ENCODE peak calls at places on chromosomes 11 and 22, in four cellular contexts. V is tibial nerve; I is naive thymus-derived CD4-positive, alpha-beta T cell; C is spleen. P is an unnamed sample.

GRCh38 chr11:126816655-126817054 is 183.9 kb downstream of the KIRREL3 start:
- DNase-seq in V (no peak), I (no peak), C (no peak), P (no peak)

GRCh38 chr22:32123657-32124056 is 35.4 kb downstream of the C22orf42 start:
- DNase-seq in V (no peak), C (no peak), I (no peak), P (peak; percentile 59)

GRCh38 chr11:92417326-92417725 is 192.7 kb downstream of the FAT3 start:
- DNase-seq in I (no peak), V (no peak), C (no peak), P (no peak)

GRCh38 chr11:82996966-82997606 is 74.6 kb downstream of the RAB30 start:
- DNase-seq in C (no peak), V (no peak), I (no peak), P (no peak)

GRCh38 chr11:834371-835316 is 1.9 kb downstream of the CD151 start:
- DNase-seq in I (no peak), V (no peak), C (peak; percentile 78), P (no peak)

GRCh38 chr11:73270089-73270854 is 1.9 kb upstream of the P2RY6 start:
- DNase-seq in V (no peak), C (no peak), I (no peak), P (peak; percentile 37)

GRCh38 chr11:117426297-117426685 is 98.6 kb downstream of the CEP164 start:
- DNase-seq in I (peak; percentile 48), C (peak; percentile 86), V (peak; percentile 59), P (peak; percentile 92)

GRCh38 chr11:11480951-11481350 is 127.9 kb upstream of the CSNK2A3 start:
- DNase-seq in V (no peak), I (no peak), C (no peak), P (no peak)

GRCh38 chr11:112277937-112278336 is 17.3 kb upstream of the PLET1 start:
- DNase-seq in I (no peak), V (no peak), C (no peak), P (no peak)

GRCh38 chr22:34845391-34845790 is 220.6 kb upstream of the ISX start:
- DNase-seq in I (no peak), C (no peak), V (no peak), P (no peak)

GRCh38 chr22:31933816-31934482 is 10.4 kb upstream of the YWHAH start:
- DNase-seq in V (no peak), I (no peak), C (peak; percentile 33), P (no peak)

GRCh38 chr11:122672892-122673291 is 17.4 kb downstream of the UBASH3B start:
- DNase-seq in V (peak; percentile 30), C (no peak), I (no peak), P (no peak)

GRCh38 chr11:7924526-7924925 is 6.5 kb downstream of the OR10A6 start:
- DNase-seq in I (no peak), C (no peak), V (no peak), P (no peak)

GRCh38 chr11:102120006-102120405 is 9.8 kb downstream of the YAP1 start:
- DNase-seq in C (no peak), V (no peak), I (no peak), P (no peak)

GRCh38 chr11:94583885-94584500 is 16.8 kb downstream of the PIWIL4 start:
- DNase-seq in C (no peak), I (no peak), V (no peak), P (no peak)

GRCh38 chr11:83292709-83293435 is 6.7 kb upstream of the CCDC90B start:
- DNase-seq in V (peak; percentile 66), I (peak; percentile 41), C (no peak), P (peak; percentile 37)

GRCh38 chr11:65041206-65042035 is at the start of gene SAC3D1:
- DNase-seq in I (no peak), V (no peak), C (no peak), P (peak; percentile 93)

GRCh38 chr11:2993000-2993330 is 836 bp upstream of the NAP1L4 start:
- DNase-seq in I (no peak), C (no peak), V (no peak), P (no peak)

GRCh38 chr22:39607093-39607492 is 36.5 kb downstream of the CACNA1I start:
- DNase-seq in V (no peak), C (no peak), I (no peak), P (no peak)

GRCh38 chr11:22432331-22433065 is 94.3 kb downstream of the SLC17A6 start:
- DNase-seq in I (no peak), C (peak; percentile 69), V (peak; percentile 17), P (peak; percentile 60)

GRCh38 chr11:1148752-1149180 is 9.0 kb upstream of the MUC5AC start:
- DNase-seq in V (no peak), C (no peak), I (no peak), P (peak; percentile 33)

GRCh38 chr11:13775471-13775870 is 107.0 kb downstream of the FAR1 start:
- DNase-seq in V (no peak), I (no peak), C (no peak), P (no peak)

GRCh38 chr11:13772223-13773046 is 104.0 kb downstream of the FAR1 start:
- DNase-seq in I (peak; percentile 76), V (peak; percentile 18), C (no peak), P (no peak)

GRCh38 chr11:13778345-13778744 is 109.9 kb downstream of the FAR1 start:
- DNase-seq in I (no peak), V (no peak), C (no peak), P (no peak)

GRCh38 chr11:13777341-13777985 is 109.0 kb downstream of the FAR1 start:
- DNase-seq in V (no peak), C (no peak), I (no peak), P (no peak)

DNA sequence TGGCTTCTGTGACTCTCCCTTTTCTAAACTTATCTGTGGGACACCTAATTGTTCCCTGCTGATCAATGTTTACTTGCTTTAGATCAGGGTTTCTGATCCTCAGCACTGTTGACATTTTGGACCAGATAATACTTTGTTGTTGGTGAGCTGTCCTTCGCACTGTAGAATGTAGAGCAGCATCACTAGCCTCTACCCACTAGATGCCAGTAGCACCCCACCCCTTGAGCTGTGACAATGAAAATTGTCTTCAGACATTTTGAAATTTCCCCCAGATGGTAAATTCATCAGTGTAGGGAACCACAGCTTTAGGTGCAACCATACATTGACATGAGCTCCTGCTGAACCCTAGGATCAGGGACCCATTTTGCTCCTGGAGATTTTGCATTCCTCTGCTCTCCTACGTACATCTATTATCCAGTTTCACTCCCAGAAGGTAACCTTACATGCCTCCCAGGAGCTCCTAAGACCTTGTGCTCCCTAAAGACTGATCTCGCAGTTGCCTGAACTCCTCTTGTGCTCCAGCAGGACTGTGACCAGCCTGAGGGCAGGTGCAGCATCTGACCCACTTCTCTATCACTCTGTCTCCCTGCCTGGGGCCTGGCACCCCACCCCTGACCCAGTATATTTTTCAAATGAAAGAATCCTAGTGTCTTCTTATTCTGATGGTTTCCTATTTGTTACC is 107.8 kb downstream of the FAR1 start:
- DNase-seq in C (no peak), I (peak; percentile 37), V (no peak), P (no peak)
- H3K27me3 ChIP-seq in C (peaks cover 9% of the 10 kb centered on the region), I (no peaks in the 10 kb centered on the region), V (no peaks in the 10 kb centered on the region), P (no peaks in the 10 kb centered on the region)

GRCh38 chr11:62882428-62882742 is 1.7 kb downstream of the SLC3A2 start:
- DNase-seq in I (no peak), C (no peak), V (no peak), P (no peak)

GRCh38 chr11:62881579-62882427 is 1.1 kb downstream of the SLC3A2 start:
- DNase-seq in V (peak; percentile 97), C (peak; percentile 96), I (peak; percentile 82), P (no peak)

GRCh38 chr11:62885137-62885536 is 4.4 kb downstream of the SLC3A2 start:
- DNase-seq in I (no peak), V (no peak), C (no peak), P (no peak)

GRCh38 chr11:62882811-62883496 is 2.3 kb downstream of the SLC3A2 start:
- DNase-seq in C (no peak), I (no peak), V (no peak), P (no peak)

DNA sequence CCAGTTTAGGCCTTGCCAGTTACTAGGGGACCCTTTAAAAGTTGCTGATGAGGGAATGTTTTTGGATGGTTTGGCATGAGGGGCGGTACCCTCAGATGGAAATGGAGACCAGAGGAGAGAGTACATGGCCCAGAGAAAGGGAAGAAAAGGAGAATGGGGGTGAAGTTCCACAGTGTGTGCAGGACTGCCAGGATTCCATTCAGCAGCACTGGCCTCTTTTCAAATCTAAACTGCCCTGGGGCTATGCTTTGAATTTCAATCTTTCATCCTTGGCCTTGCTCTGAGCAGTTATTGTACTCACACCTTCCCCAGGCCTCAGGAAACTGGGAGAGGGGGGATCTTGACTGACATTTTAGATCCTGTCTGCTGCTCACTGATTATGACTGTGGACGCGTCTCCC is 3.0 kb downstream of the SLC3A2 start:
- DNase-seq in I (no peak), V (no peak), C (no peak), P (no peak)
- H3K4me3 ChIP-seq in I (no peak overlapping the region), V (peak overlapping the region; percentile 95), C (no peak overlapping the region), P (no peak overlapping the region)

GRCh38 chr11:116107229-116107628 is 603.0 kb upstream of the CADM1 start:
- DNase-seq in I (no peak), V (no peak), C (no peak), P (peak; percentile 46)

GRCh38 chr11:116110802-116111201 is 606.6 kb upstream of the CADM1 start:
- DNase-seq in V (no peak), I (no peak), C (peak; percentile 51), P (no peak)

GRCh38 chr11:116109228-116109627 is 605.0 kb upstream of the CADM1 start:
- DNase-seq in V (no peak), I (no peak), C (no peak), P (no peak)

GRCh38 chr11:116110356-116110755 is 606.1 kb upstream of the CADM1 start:
- DNase-seq in I (no peak), C (no peak), V (no peak), P (no peak)

DNA sequence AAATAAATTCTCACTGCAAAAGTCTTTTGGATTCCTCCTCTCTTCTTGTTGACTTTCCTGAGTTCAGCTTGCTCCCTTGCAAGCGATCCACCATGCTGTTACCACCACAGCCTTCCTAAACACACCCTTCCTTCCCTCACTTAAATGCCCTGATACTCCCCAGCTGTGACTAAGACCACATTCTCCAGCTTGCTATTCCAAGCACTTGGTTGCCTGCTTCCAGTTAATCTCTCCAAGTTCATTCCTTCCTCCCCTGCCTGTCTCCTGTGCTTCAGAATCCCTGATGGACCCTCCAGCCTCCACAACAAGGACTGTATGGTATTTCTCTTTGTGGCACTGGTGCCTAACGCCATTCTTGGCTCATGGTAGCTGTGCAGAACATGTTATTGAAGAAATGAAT is 603.9 kb upstream of the CADM1 start:
- DNase-seq in I (no peak), C (no peak), V (no peak), P (no peak)
- H3K27me3 ChIP-seq in I (no peaks in the 10 kb centered on the region), C (no peaks in the 10 kb centered on the region), V (no peaks in the 10 kb centered on the region), P (peaks cover 48% of the 10 kb centered on the region)

GRCh38 chr11:100870138-100870537 is 183.1 kb downstream of the ARHGAP42 start:
- DNase-seq in V (no peak), I (no peak), C (no peak), P (no peak)

GRCh38 chr11:100872951-100873350 is 185.9 kb downstream of the ARHGAP42 start:
- DNase-seq in V (no peak), C (no peak), I (no peak), P (no peak)

GRCh38 chr11:100875521-100875869 is 188.4 kb downstream of the ARHGAP42 start:
- DNase-seq in C (no peak), V (no peak), I (no peak), P (peak; percentile 18)

GRCh38 chr11:100876826-100877545 is 189.9 kb downstream of the ARHGAP42 start:
- DNase-seq in I (no peak), V (no peak), C (no peak), P (no peak)

DNA sequence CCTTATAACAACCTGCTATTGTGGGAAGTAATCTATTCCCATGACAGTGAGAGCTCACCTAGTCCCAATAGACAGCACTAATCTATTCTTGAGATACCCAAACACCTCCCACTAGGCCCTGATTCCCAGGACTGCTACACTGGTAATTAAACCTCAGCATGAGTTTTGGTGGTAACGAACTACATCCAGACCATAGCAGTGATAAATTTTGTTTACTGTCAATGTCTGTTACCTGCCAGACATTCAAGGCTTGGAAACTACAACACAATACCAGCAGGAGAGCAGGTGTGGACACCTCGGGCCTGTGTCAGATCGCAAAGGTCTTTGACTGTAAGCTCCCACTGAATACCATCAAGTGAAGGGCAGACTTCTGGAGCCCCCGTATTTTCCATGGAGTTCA is 187.1 kb downstream of the ARHGAP42 start:
- DNase-seq in I (no peak), V (no peak), C (no peak), P (no peak)
- H3K4me3 ChIP-seq in I (no peak overlapping the region), V (no peak overlapping the region), C (no peak overlapping the region), P (no peak overlapping the region)

P was measured in H7.